ENCODE peak calls at places on chromosomes 3 and 15, in four cellular contexts. Q is H1, U is IMR-90, V is neuronal stem cell. A is an unnamed sample. For H3K4me1, the result is how much of the 10 kb centered on the place peaks cover.

GRCh38 chr3:127424766-127425504 is 137.1 kb upstream of the PRR20G start:
- DNase-seq in Q (no peak), U (no peak), V (no peak), A (peak)

GRCh38 chr3:178367817-178368617 is 168.2 kb upstream of the KCNMB2 start:
- DNase-seq in Q (no peak), U (no peak), V (no peak), A (no peak)

GRCh38 chr3:118818386-118818785 is 216.3 kb downstream of the IGSF11 start:
- DNase-seq in Q (no peak), U (peak), V (no peak), A (no peak)

GRCh38 chr15:92929002-92929401 is 28.9 kb downstream of the CHD2 start:
- DNase-seq in Q (no peak), U (no peak), V (no peak), A (no peak)

GRCh38 chr3:67017211-67017610 is 19.1 kb downstream of the KBTBD8 start:
- DNase-seq in Q (no peak), U (peak), V (no peak), A (no peak)

GRCh38 chr3:183455064-183455463 is 26.6 kb upstream of the MCF2L2 start:
- DNase-seq in Q (no peak), U (peak), V (no peak), A (no peak)

GRCh38 chr3:36362973-36363372 is 17.3 kb upstream of the STAC start:
- DNase-seq in Q (no peak), U (peak), V (no peak), A (peak)

GRCh38 chr3:85691196-85691595 is 732.4 kb downstream of the CADM2 start:
- DNase-seq in Q (no peak), U (no peak), V (no peak), A (no peak)

GRCh38 chr15:56869573-56869972 is 48.9 kb upstream of the TCF12 start:
- DNase-seq in Q (no peak), U (no peak), V (no peak), A (no peak)

GRCh38 chr15:73924258-73924921 is 1.9 kb upstream of the LOXL1 start:
- DNase-seq in Q (no peak), U (peak), V (no peak), A (no peak)
- H3K4me1 ChIP-seq in Q (under half), U (half or more), V (under half), A (under half)

GRCh38 chr3:48188266-48189201 is at the start of gene CDC25A:
- DNase-seq in Q (peak), U (peak), V (peak), A (peak)
- H3K18ac ChIP-seq in Q (peak), U (no peak), V (peak), A (peak)

GRCh38 chr15:99983894-99984293 is 250.7 kb upstream of the LYSMD4 start:
- DNase-seq in Q (no peak), U (no peak), V (no peak), A (peak)

GRCh38 chr15:99983171-99983891 is 250.1 kb upstream of the LYSMD4 start:
- DNase-seq in Q (peak), U (no peak), V (no peak), A (peak)

GRCh38 chr15:99986297-99987118 is 253.3 kb upstream of the LYSMD4 start:
- DNase-seq in Q (no peak), U (no peak), V (no peak), A (no peak)

GRCh38 chr15:99985878-99986277 is 252.6 kb upstream of the LYSMD4 start:
- DNase-seq in Q (no peak), U (no peak), V (no peak), A (no peak)

DNA sequence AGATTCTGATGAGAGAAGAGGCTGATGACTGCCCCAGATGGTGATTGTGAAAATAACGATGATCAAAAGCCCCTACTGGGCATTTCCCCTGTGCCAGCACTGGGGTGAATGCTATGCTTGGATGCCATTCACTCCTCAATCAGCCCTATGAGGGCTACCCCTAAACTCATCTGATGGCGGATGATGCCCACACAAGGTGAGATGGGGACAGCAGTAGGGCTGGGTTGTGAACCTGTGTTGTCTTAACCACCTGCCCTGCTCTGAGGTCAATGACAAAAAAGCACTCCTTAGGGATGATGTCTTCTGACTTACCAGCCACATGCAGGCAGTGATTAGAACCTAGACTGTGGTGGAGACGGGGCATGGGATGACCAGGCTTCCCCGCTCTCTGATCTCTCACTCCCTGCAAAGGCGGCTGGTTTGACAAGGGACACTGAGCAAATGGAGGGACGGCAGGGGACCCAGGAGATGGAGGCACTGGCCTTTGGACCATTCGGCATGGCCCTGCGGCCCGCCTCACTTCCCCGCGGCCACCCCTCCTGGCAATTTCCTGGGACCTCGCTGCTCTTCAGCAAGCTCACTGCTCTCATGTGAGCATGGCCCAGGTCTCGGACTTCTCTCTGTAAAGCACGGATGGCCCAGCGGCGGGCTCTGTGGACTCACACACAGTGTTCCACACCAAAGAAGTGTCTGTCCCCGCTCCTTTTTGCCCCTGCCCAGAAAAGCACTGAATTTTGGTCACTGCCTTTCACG is 251.4 kb upstream of the LYSMD4 start:
- DNase-seq in Q (no peak), U (no peak), V (no peak), A (no peak)
- H4K8ac ChIP-seq in Q (no peak), U (no peak), V (no peak), A (no peak)

DNA sequence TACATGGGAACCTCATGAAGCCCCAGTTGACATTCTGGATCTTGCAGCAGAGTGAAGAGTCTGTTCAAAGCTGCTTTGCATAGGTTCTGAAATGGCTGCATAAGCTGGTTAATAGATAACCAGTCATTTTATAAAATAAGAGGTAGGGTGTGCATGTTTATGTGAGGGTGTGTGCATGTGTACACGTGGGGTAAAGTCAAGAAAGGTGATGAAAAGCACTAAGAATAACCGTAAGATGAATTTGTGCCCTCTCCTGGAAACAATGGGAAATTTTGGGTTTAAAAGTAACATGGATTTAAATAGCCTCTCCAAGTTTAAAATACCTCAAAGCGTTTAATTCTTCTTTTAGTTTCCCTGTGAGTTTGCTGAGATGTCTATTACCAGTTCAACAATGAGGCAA is 33.0 kb downstream of the PAQR9 start:
- DNase-seq in Q (no peak), U (no peak), V (no peak), A (no peak)
- H3K4me1 ChIP-seq in Q (under half), U (under half), V (under half), A (under half)

DNA sequence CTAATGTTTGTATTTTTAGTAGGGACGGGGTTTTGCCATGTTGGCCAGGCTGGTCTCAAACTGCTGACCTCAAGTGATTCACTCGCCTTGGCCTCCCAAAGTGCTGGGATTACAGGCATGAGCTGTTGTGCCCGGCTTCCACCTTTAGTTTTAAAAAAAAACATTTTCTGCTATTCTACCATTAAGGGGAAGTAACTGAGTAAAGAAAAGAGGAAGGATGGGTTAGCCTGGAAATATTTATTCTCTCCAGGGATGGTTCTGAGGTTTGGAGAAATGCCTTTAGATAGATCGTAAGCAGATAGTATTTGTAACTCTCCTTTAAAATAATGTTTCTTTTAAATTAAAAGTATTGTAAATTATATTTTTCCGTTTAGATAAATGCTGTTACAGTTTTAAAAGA is 3.2 kb downstream of the AP4E1 start:
- DNase-seq in Q (no peak), U (no peak), V (no peak), A (no peak)
- H3K18ac ChIP-seq in Q (no peak), U (no peak), V (no peak), A (no peak)

GRCh38 chr3:120460862-120461261 is 10.1 kb upstream of the FSTL1 start:
- DNase-seq in Q (no peak), U (no peak), V (no peak), A (no peak)
- H4K8ac ChIP-seq in Q (no peak), U (no peak), V (no peak), A (no peak)